ENCODE peak calls at places on chromosomes 13 and 19, in seven cellular contexts. W is ovary, Q is brain microvascular endothelial cell, D is lung, S is heart right ventricle, X is bronchial epithelial cell, M is fibroblast of lung. O is an unnamed sample. For H3K27me3, the result is how much of the 10 kb centered on the place peaks cover.

GRCh38 chr19:37829526-37829925 is 50.1 kb upstream of the ZNF573 start:
- DNase-seq in W (no peak), Q (no peak), S (no peak), M (no peak), X (no peak), D (no peak), O (no peak)

GRCh38 chr19:49689133-49690072 is at the start of gene ADM5:
- DNase-seq in X (peak), Q (no peak), S (peak), D (no peak), M (no peak), W (peak), O (no peak)

GRCh38 chr13:101746513-101746912 is 294.0 kb downstream of the ITGBL1 start:
- DNase-seq in S (no peak), M (no peak), D (no peak), Q (no peak), X (no peak), W (no peak), O (no peak)

GRCh38 chr19:39032164-39032918 is at the start of gene FBXO27:
- DNase-seq in M (no peak), W (peak), X (peak), S (peak), Q (no peak), D (peak), O (no peak)

GRCh38 chr13:41061914-41062837 is 867 bp downstream of the WBP4 start:
- DNase-seq in D (no peak), Q (peak), S (no peak), X (peak), W (no peak), M (peak), O (no peak)

GRCh38 chr19:51799998-51800848 is 5.3 kb downstream of the FPR3 start:
- DNase-seq in D (peak), Q (peak), S (peak), W (peak), M (peak), X (no peak), O (no peak)

GRCh38 chr13:110412132-110412912 is 105.2 kb downstream of the COL4A2 start:
- DNase-seq in Q (peak), X (peak), M (peak), S (peak), D (peak), W (peak), O (peak)

GRCh38 chr13:47499358-47500150 is 501.5 kb downstream of the SUCLA2 start:
- DNase-seq in X (peak), Q (peak), M (peak), D (no peak), S (no peak), W (no peak), O (peak)

GRCh38 chr19:35731353-35731752 is 10.9 kb downstream of the IGFLR1 start:
- DNase-seq in S (no peak), D (no peak), Q (no peak), M (no peak), W (no peak), X (no peak), O (no peak)

GRCh38 chr13:22076658-22077057 is 405.8 kb downstream of the FGF9 start:
- DNase-seq in S (no peak), X (no peak), D (no peak), W (no peak), Q (no peak), M (no peak), O (no peak)

GRCh38 chr13:39282400-39282972 is 244.2 kb downstream of the NHLRC3 start:
- DNase-seq in X (no peak), W (no peak), M (no peak), Q (no peak), D (no peak), S (no peak), O (no peak)

GRCh38 chr19:3923912-3924311 is 9.0 kb upstream of the NMRK2 start:
- DNase-seq in D (no peak), Q (no peak), M (no peak), X (no peak), W (no peak), S (no peak), O (no peak)

GRCh38 chr13:31951215-31951678 is 80.3 kb upstream of the FRY start:
- DNase-seq in W (no peak), Q (no peak), S (peak), M (no peak), X (peak), D (peak), O (no peak)

GRCh38 chr19:33302175-33302973 is at the start of gene CEBPA:
- DNase-seq in W (peak), D (peak), Q (peak), S (peak), M (peak), X (peak), O (no peak)

GRCh38 chr13:100513987-100514670 is 74.5 kb downstream of the GGACT start:
- DNase-seq in D (no peak), X (no peak), Q (no peak), W (no peak), S (no peak), M (peak), O (no peak)

GRCh38 chr19:39963860-39964259 is 7.1 kb upstream of the PSMC4 start:
- DNase-seq in W (no peak), X (no peak), S (no peak), D (no peak), Q (no peak), M (no peak), O (no peak)

GRCh38 chr19:11560404-11560988 is 1.5 kb upstream of the ELOF1 start:
- DNase-seq in M (peak), S (no peak), D (peak), Q (peak), W (peak), X (peak), O (no peak)

GRCh38 chr13:39603424-39603947 is 493 bp upstream of the LHFPL6 start:
- DNase-seq in D (peak), W (peak), M (peak), S (no peak), Q (no peak), X (peak), O (no peak)

GRCh38 chr19:39400997-39401548 is 5.6 kb upstream of the ZFP36 start:
- DNase-seq in Q (no peak), M (no peak), W (no peak), D (no peak), X (no peak), S (no peak), O (no peak)

GRCh38 chr19:30621326-30621920 is 249.2 kb downstream of the ZNF536 start:
- DNase-seq in X (no peak), S (no peak), Q (no peak), M (no peak), D (no peak), W (no peak), O (no peak)

GRCh38 chr19:6020166-6020967 is 42.4 kb upstream of the RANBP3 start:
- DNase-seq in Q (no peak), S (no peak), W (no peak), M (no peak), X (peak), D (no peak), O (no peak)

GRCh38 chr19:52991021-52991420 is 22.7 kb upstream of the ERVV-1 start:
- DNase-seq in S (no peak), M (no peak), D (no peak), X (no peak), W (no peak), Q (peak), O (no peak)

GRCh38 chr13:102970542-102970941 is 95.7 kb downstream of the SLC10A2 start:
- DNase-seq in D (no peak), W (no peak), Q (no peak), M (no peak), X (no peak), S (no peak), O (no peak)

GRCh38 chr13:41398494-41399190 is 58.7 kb upstream of the RGCC start:
- DNase-seq in D (no peak), M (no peak), X (no peak), Q (no peak), W (no peak), S (no peak), O (no peak)

GRCh38 chr19:40921005-40921897 is 39.2 kb upstream of the CYP2A7 start:
- DNase-seq in Q (no peak), M (peak), S (no peak), X (peak), D (peak), W (peak), O (no peak)

GRCh38 chr19:1407662-1408299 is 395 bp downstream of the DAZAP1 start:
- DNase-seq in M (no peak), W (peak), S (peak), X (no peak), D (peak), Q (no peak), O (no peak)

GRCh38 chr13:78631077-78631476 is 27.7 kb upstream of the POU4F1 start:
- DNase-seq in M (no peak), S (no peak), D (no peak), Q (no peak), W (no peak), X (no peak), O (no peak)
- H3K4me3 ChIP-seq in M (no peak), S (no peak), D (no peak), Q (no peak), W (no peak), X (no peak), O (no peak)

DNA sequence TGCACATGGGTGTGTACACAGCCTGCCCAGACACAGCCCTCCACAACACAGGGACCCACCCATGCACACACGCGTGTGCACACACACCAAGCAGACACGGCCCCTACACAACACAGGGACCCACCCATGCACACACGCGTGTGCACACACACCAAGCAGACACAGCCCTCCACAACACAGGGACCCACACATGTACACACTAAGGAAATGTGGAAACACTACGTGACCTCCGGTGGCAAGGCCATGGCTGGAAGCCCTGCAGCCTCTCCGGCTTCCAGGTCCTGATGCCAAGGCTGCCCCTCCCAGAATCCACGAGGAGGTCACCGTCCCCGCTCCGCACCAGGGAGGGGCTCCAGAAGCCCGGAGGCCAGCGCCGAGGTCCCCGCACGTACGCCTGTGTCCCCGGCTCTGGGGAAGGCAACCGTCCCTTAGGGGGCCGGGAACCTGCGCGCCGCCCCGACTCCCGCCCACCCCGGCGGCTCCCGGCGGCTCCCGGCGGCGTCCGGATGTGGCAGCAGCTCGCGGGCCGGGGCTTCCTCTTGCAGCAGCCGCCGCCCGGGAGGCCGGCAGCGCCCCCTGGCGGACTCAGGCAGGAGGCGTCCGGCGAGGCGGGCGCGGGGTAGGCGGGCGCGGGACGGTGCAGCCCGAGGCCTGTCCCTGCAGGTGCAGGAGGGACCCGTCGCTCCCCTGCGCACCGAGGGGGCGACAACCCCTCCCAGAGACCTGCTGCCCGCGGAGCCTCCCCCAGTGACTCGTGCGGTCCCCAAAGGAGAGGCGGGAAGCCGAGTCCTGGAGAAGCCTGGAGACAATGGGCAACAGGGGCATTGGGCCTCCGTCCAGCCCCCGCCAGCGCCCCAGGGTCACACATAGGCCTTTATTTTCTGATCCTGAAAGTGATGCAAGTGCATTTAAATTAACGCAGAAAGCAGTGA is 29.9 kb upstream of the GRTP1 start:
- DNase-seq in D (peak), S (peak), W (peak), X (peak), M (peak), Q (peak), O (no peak)
- TF ChIP-seq CTCF in D (peak), S (peak), W (peak), X (peak), M (peak), Q (peak), O (peak)

GRCh38 chr13:57633141-57633949 is 1.8 kb downstream of the PCDH17 start:
- DNase-seq in Q (no peak), M (peak), D (peak), S (peak), X (no peak), W (no peak), O (no peak)
- H3K27me3 ChIP-seq in Q (under half), M (under half), D (under half), S (under half), X (under half), W (under half), O (under half)

GRCh38 chr19:55493650-55494171 is 5.5 kb downstream of the SSC5D start:
- DNase-seq in M (no peak), S (no peak), X (no peak), Q (no peak), W (no peak), D (no peak), O (no peak)
- H3K4me3 ChIP-seq in M (no peak), S (peak), X (no peak), Q (peak), W (peak), D (no peak), O (peak)